ENCODE peak calls at places on chromosomes 1 and 21, in ten cellular contexts. Z is heart left ventricle; O is bronchial epithelial cell; H is ELR; P is stimulated activated CD8-positive, alpha-beta memory T cell treated with anti-CD3 and anti-CD28 coated beads, Interleukin-15, amount 100 ng/mL, for 24 hours; E is EL; M is stimulated activated CD4-positive, alpha-beta T cell treated with anti-CD3 and anti-CD28 coated beads, Interleukin-12 subunit alpha, Interleukin-12 subunit beta, amount 100 ng/mL, for 4 hours; S is GF-D8; B is HS-27A; F is heart right ventricle. A is an unnamed sample.

GRCh38 chr1:23667411-23667810 is 24.2 kb upstream of the RPL11 start:
- DNase-seq in Z (no peak), O (no peak), H (no peak), P (no peak), E (no peak), M (no peak), S (no peak), B (no peak), F (no peak), A (no peak)

GRCh38 chr1:22171951-22172715 is 29.2 kb upstream of the WNT4 start:
- DNase-seq in Z (no peak), O (peak; percentile 8), H (no peak), P (no peak), E (no peak), M (no peak), S (no peak), B (no peak), F (no peak), A (no peak)

GRCh38 chr1:65845758-65846060 is 53.0 kb downstream of the PDE4B start:
- DNase-seq in Z (no peak), O (no peak), H (no peak), P (no peak), E (no peak), M (no peak), S (peak; percentile 57), B (no peak), F (no peak), A (no peak)

GRCh38 chr1:107444302-107444701 is 303.5 kb downstream of the NTNG1 start:
- DNase-seq in Z (no peak), O (no peak), H (no peak), P (no peak), E (no peak), M (no peak), S (no peak), B (no peak), F (no peak), A (no peak)

GRCh38 chr1:11720033-11720376 is 15.9 kb upstream of the AGTRAP start:
- DNase-seq in Z (no peak), O (no peak), H (no peak), P (no peak), E (no peak), M (no peak), S (no peak), B (no peak), F (no peak), A (no peak)

GRCh38 chr1:153771841-153772593 is 3.2 kb upstream of the SLC27A3 start:
- DNase-seq in Z (no peak), O (no peak), H (peak; percentile 25), P (no peak), E (no peak), M (no peak), S (no peak), B (no peak), F (peak; percentile 49), A (no peak)

GRCh38 chr1:152623203-152623844 is 421 bp upstream of the LCE3A start:
- DNase-seq in Z (no peak), O (no peak), H (peak; percentile 16), P (no peak), E (no peak), M (no peak), S (no peak), B (no peak), F (no peak), A (no peak)

GRCh38 chr1:23344987-23345472 is 946 bp upstream of the HNRNPR start:
- DNase-seq in Z (no peak), O (no peak), H (no peak), P (no peak), E (peak; percentile 18), M (no peak), S (no peak), B (no peak), F (no peak), A (no peak)

GRCh38 chr21:7947422-7947821 is 2574.0 kb upstream of the TPTE start:
- DNase-seq in Z (no peak), O (no peak), H (no peak), P (no peak), E (no peak), M (no peak), S (no peak), B (no peak), F (no peak), A (no peak)

GRCh38 chr1:59685101-59685500 is 129.6 kb upstream of the HOOK1 start:
- DNase-seq in Z (no peak), O (no peak), H (no peak), P (no peak), E (no peak), M (no peak), S (no peak), B (no peak), F (no peak), A (no peak)

GRCh38 chr1:52296345-52296744 is 69.7 kb downstream of the CC2D1B start:
- DNase-seq in Z (no peak), O (peak; percentile 62), H (peak; percentile 76), P (no peak), E (peak; percentile 56), M (no peak), S (peak; percentile 60), B (no peak), F (no peak), A (peak; percentile 42)

GRCh38 chr1:5896706-5897105 is 95.5 kb downstream of the NPHP4 start:
- DNase-seq in Z (no peak), O (no peak), H (no peak), P (no peak), E (no peak), M (no peak), S (no peak), B (no peak), F (no peak), A (no peak)

A was measured in NCI-H446 treated with DMSO at 0.1 percent for 48 hours.